ENCODE peak calls at places on chromosomes 16 and 17, in seven cellular contexts. D, Z, U, T, B, C and L are unnamed samples.

GRCh38 chr16:81140930-81141780 is 45.0 kb upstream of the GCSH start:
- DNase-seq in B (no peak), C (no peak), U (no peak), Z (no peak), D (no peak), T (no peak), L (peak; percentile 51)

GRCh38 chr17:49952209-49952911 is 16.6 kb upstream of the DLX4 start:
- DNase-seq in Z (peak; percentile 82), D (peak; percentile 61), C (no peak), U (peak; percentile 82), T (peak; percentile 66), B (peak; percentile 51), L (peak; percentile 73)

GRCh38 chr17:73733527-73733926 is 89.3 kb upstream of the SDK2 start:
- DNase-seq in D (no peak), U (no peak), T (no peak), C (no peak), Z (no peak), B (no peak), L (no peak)

GRCh38 chr16:58931436-58931835 is 197.3 kb upstream of the GOT2 start:
- DNase-seq in T (no peak), Z (no peak), B (peak; percentile 29), U (no peak), C (no peak), D (no peak), L (no peak)

GRCh38 chr17:59812139-59812538 is 80.6 kb downstream of the TUBD1 start:
- DNase-seq in D (no peak), B (no peak), T (no peak), Z (no peak), C (no peak), U (no peak), L (no peak)

GRCh38 chr16:57606147-57606846 is 22.1 kb upstream of the ADGRG1 start:
- DNase-seq in C (no peak), U (no peak), D (no peak), T (no peak), B (no peak), Z (no peak), L (no peak)

GRCh38 chr16:11010576-11011221 is 66.3 kb downstream of the CLEC16A start:
- DNase-seq in Z (no peak), C (no peak), U (no peak), T (no peak), D (no peak), B (no peak), L (no peak)

GRCh38 chr17:3879181-3879580 is 13.7 kb downstream of the CAMKK1 start:
- DNase-seq in B (peak; percentile 82), T (no peak), D (no peak), Z (peak; percentile 57), U (no peak), C (peak; percentile 75), L (peak; percentile 20)

GRCh38 chr17:78670850-78671291 is 93.7 kb upstream of the DNAH17 start:
- DNase-seq in B (no peak), Z (no peak), T (no peak), C (no peak), D (no peak), U (no peak), L (no peak)

GRCh38 chr17:13601776-13602551 is at the start of gene HS3ST3A1:
- DNase-seq in C (no peak), D (no peak), Z (no peak), B (peak; percentile 85), T (no peak), U (no peak), L (peak; percentile 68)

GRCh38 chr17:51120739-51121619 is at the start of gene SPAG9:
- DNase-seq in U (peak; percentile 78), B (peak; percentile 97), T (peak; percentile 93), C (peak; percentile 93), D (peak; percentile 85), Z (peak; percentile 95), L (peak; percentile 76)

GRCh38 chr16:73187163-73187562 is 139.2 kb upstream of the ZFHX3 start:
- DNase-seq in D (no peak), U (no peak), B (no peak), Z (no peak), C (no peak), T (no peak), L (no peak)

GRCh38 chr16:5965321-5965720 is 867.7 kb upstream of the EEF2KMT start:
- DNase-seq in U (no peak), C (no peak), Z (no peak), B (no peak), T (no peak), D (no peak), L (no peak)

GRCh38 chr16:30728904-30729672 is 19.1 kb upstream of the PHKG2 start:
- DNase-seq in D (no peak), T (no peak), B (no peak), U (no peak), Z (no peak), C (no peak), L (no peak)

GRCh38 chr17:80816241-80817103 is 175.2 kb upstream of the CHMP6 start:
- DNase-seq in B (no peak), U (no peak), T (no peak), Z (no peak), C (no peak), D (no peak), L (no peak)

GRCh38 chr17:36592316-36592710 is 634 bp downstream of the DHRS11 start:
- DNase-seq in U (no peak), C (no peak), T (no peak), Z (no peak), D (no peak), B (no peak), L (no peak)

GRCh38 chr17:65018612-65019290 is 37.8 kb downstream of the GNA13 start:
- DNase-seq in U (no peak), C (no peak), Z (peak; percentile 48), B (peak; percentile 42), T (no peak), D (no peak), L (no peak)

GRCh38 chr17:40915199-40915661 is 22.2 kb downstream of the KRT23 start:
- DNase-seq in Z (no peak), C (peak; percentile 85), D (no peak), T (no peak), B (peak; percentile 96), U (no peak), L (no peak)

GRCh38 chr17:44552361-44552760 is 4.9 kb upstream of the FZD2 start:
- DNase-seq in T (no peak), D (no peak), U (no peak), Z (no peak), B (no peak), C (no peak), L (no peak)

GRCh38 chr17:50079334-50080095 is 15.6 kb upstream of the PDK2 start:
- DNase-seq in T (no peak), B (peak; percentile 49), D (no peak), C (no peak), Z (no peak), U (no peak), L (no peak)

GRCh38 chr17:61646482-61646881 is 55.5 kb upstream of the NACA2 start:
- DNase-seq in D (no peak), C (no peak), B (no peak), U (no peak), T (no peak), Z (no peak), L (no peak)

GRCh38 chr17:82648761-82649474 is 674 bp upstream of the WDR45B start:
- DNase-seq in Z (peak; percentile 37), B (no peak), T (peak; percentile 46), C (no peak), U (no peak), D (no peak), L (no peak)

GRCh38 chr16:7231762-7232161 is 100.9 kb upstream of the RBFOX1 start:
- DNase-seq in C (no peak), Z (no peak), T (no peak), D (no peak), B (no peak), U (no peak), L (no peak)

GRCh38 chr17:46053911-46054534 is 55.0 kb downstream of the STH start:
- DNase-seq in C (peak; percentile 36), U (no peak), Z (no peak), D (no peak), T (no peak), B (peak; percentile 46), L (no peak)

GRCh38 chr16:3578121-3578520 is 918 bp upstream of the NLRC3 start:
- DNase-seq in B (no peak), T (peak; percentile 33), Z (no peak), U (peak; percentile 23), D (peak; percentile 21), C (no peak), L (no peak)

GRCh38 chr16:59566446-59566845 is 832.3 kb upstream of the GOT2 start:
- DNase-seq in B (peak; percentile 25), U (no peak), C (no peak), D (no peak), Z (no peak), T (no peak), L (no peak)

GRCh38 chr16:67029249-67030096 is 524 bp downstream of the CBFB start:
- DNase-seq in Z (no peak), C (no peak), D (peak; percentile 43), U (peak; percentile 30), B (peak; percentile 61), T (peak; percentile 65), L (no peak)

GRCh38 chr16:1188781-1189189 is 35.9 kb downstream of the CACNA1H start:
- DNase-seq in B (peak; percentile 13), Z (no peak), U (peak; percentile 29), C (peak; percentile 4), T (peak; percentile 14), D (peak; percentile 15), L (peak; percentile 43)